ENCODE peak calls at places on chromosome 15, in eight cellular contexts. One of them, this sample, is unnamed.

GRCh38 chr15:38335106-38335505 is 82.5 kb downstream of the SPRED1 start:
- DNase-seq in ACHN: no peak
- DNase-seq in AG08396: no peak
- DNase-seq in skeletal muscle cell: no peak
- DNase-seq in CD4-positive, CD25-positive, alpha-beta regulatory T cell: no peak
- DNase-seq in activated CD4-positive, alpha-beta T cell treated with anti-CD3 and anti-CD28 coated beads, Interleukin-2, amount 50 U/mL, for 4 hours: no peak
- DNase-seq in activated naive CD8-positive, alpha-beta T cell treated with anti-CD3 and anti-CD28 coated beads for 36 hours: no peak
- DNase-seq in adrenal gland: no peak
- DNase-seq in this sample: no peak

GRCh38 chr15:22845289-22845900 is 6.9 kb downstream of the NIPA2 start:
- DNase-seq in ACHN: no peak
- DNase-seq in AG08396: no peak
- DNase-seq in skeletal muscle cell: peak; percentile 13
- DNase-seq in CD4-positive, CD25-positive, alpha-beta regulatory T cell: no peak
- DNase-seq in activated CD4-positive, alpha-beta T cell treated with anti-CD3 and anti-CD28 coated beads, Interleukin-2, amount 50 U/mL, for 4 hours: no peak
- DNase-seq in activated naive CD8-positive, alpha-beta T cell treated with anti-CD3 and anti-CD28 coated beads for 36 hours: no peak
- DNase-seq in adrenal gland: no peak
- DNase-seq in this sample: no peak

GRCh38 chr15:74552761-74553441 is 11.9 kb downstream of the ARID3B start:
- DNase-seq in ACHN: no peak
- DNase-seq in AG08396: no peak
- DNase-seq in skeletal muscle cell: no peak
- DNase-seq in CD4-positive, CD25-positive, alpha-beta regulatory T cell: peak; percentile 27
- DNase-seq in activated CD4-positive, alpha-beta T cell treated with anti-CD3 and anti-CD28 coated beads, Interleukin-2, amount 50 U/mL, for 4 hours: no peak
- DNase-seq in activated naive CD8-positive, alpha-beta T cell treated with anti-CD3 and anti-CD28 coated beads for 36 hours: no peak
- DNase-seq in adrenal gland: no peak
- DNase-seq in this sample: no peak

GRCh38 chr15:92882697-92883642 is 17.2 kb upstream of the CHD2 start:
- DNase-seq in ACHN: no peak
- DNase-seq in AG08396: peak; percentile 29
- DNase-seq in skeletal muscle cell: no peak
- DNase-seq in CD4-positive, CD25-positive, alpha-beta regulatory T cell: no peak
- DNase-seq in activated CD4-positive, alpha-beta T cell treated with anti-CD3 and anti-CD28 coated beads, Interleukin-2, amount 50 U/mL, for 4 hours: no peak
- DNase-seq in activated naive CD8-positive, alpha-beta T cell treated with anti-CD3 and anti-CD28 coated beads for 36 hours: peak; percentile 36
- DNase-seq in adrenal gland: peak; percentile 57
- DNase-seq in this sample: no peak

GRCh38 chr15:26087395-26087794 is 224.3 kb upstream of the ATP10A start:
- DNase-seq in ACHN: no peak
- DNase-seq in AG08396: peak; percentile 30
- DNase-seq in skeletal muscle cell: no peak
- DNase-seq in CD4-positive, CD25-positive, alpha-beta regulatory T cell: no peak
- DNase-seq in activated CD4-positive, alpha-beta T cell treated with anti-CD3 and anti-CD28 coated beads, Interleukin-2, amount 50 U/mL, for 4 hours: no peak
- DNase-seq in activated naive CD8-positive, alpha-beta T cell treated with anti-CD3 and anti-CD28 coated beads for 36 hours: no peak
- DNase-seq in adrenal gland: no peak
- DNase-seq in this sample: no peak

GRCh38 chr15:40754574-40754882 is 526 bp downstream of the RMDN3 start:
- DNase-seq in ACHN: no peak
- DNase-seq in AG08396: no peak
- DNase-seq in skeletal muscle cell: no peak
- DNase-seq in CD4-positive, CD25-positive, alpha-beta regulatory T cell: peak; percentile 16
- DNase-seq in activated CD4-positive, alpha-beta T cell treated with anti-CD3 and anti-CD28 coated beads, Interleukin-2, amount 50 U/mL, for 4 hours: no peak
- DNase-seq in activated naive CD8-positive, alpha-beta T cell treated with anti-CD3 and anti-CD28 coated beads for 36 hours: no peak
- DNase-seq in adrenal gland: peak; percentile 58
- DNase-seq in this sample: no peak

GRCh38 chr15:68356778-68357177 is 75.2 kb downstream of the ITGA11 start:
- DNase-seq in ACHN: no peak
- DNase-seq in AG08396: no peak
- DNase-seq in skeletal muscle cell: no peak
- DNase-seq in CD4-positive, CD25-positive, alpha-beta regulatory T cell: no peak
- DNase-seq in activated CD4-positive, alpha-beta T cell treated with anti-CD3 and anti-CD28 coated beads, Interleukin-2, amount 50 U/mL, for 4 hours: no peak
- DNase-seq in activated naive CD8-positive, alpha-beta T cell treated with anti-CD3 and anti-CD28 coated beads for 36 hours: no peak
- DNase-seq in adrenal gland: no peak
- DNase-seq in this sample: no peak

GRCh38 chr15:98292442-98293240 is 332.1 kb downstream of the ARRDC4 start:
- DNase-seq in ACHN: peak; percentile 28
- DNase-seq in AG08396: peak; percentile 57
- DNase-seq in skeletal muscle cell: no peak
- DNase-seq in CD4-positive, CD25-positive, alpha-beta regulatory T cell: peak; percentile 20
- DNase-seq in activated CD4-positive, alpha-beta T cell treated with anti-CD3 and anti-CD28 coated beads, Interleukin-2, amount 50 U/mL, for 4 hours: no peak
- DNase-seq in activated naive CD8-positive, alpha-beta T cell treated with anti-CD3 and anti-CD28 coated beads for 36 hours: peak; percentile 41
- DNase-seq in adrenal gland: peak; percentile 27
- DNase-seq in this sample: no peak

GRCh38 chr15:38622317-38622716 is 57.7 kb upstream of the RASGRP1 start:
- DNase-seq in ACHN: no peak
- DNase-seq in AG08396: no peak
- DNase-seq in skeletal muscle cell: no peak
- DNase-seq in CD4-positive, CD25-positive, alpha-beta regulatory T cell: no peak
- DNase-seq in activated CD4-positive, alpha-beta T cell treated with anti-CD3 and anti-CD28 coated beads, Interleukin-2, amount 50 U/mL, for 4 hours: no peak
- DNase-seq in activated naive CD8-positive, alpha-beta T cell treated with anti-CD3 and anti-CD28 coated beads for 36 hours: no peak
- DNase-seq in adrenal gland: no peak
- DNase-seq in this sample: no peak

GRCh38 chr15:77632760-77633133 is at the start of gene LINGO1:
- DNase-seq in ACHN: no peak
- DNase-seq in AG08396: no peak
- DNase-seq in skeletal muscle cell: no peak
- DNase-seq in CD4-positive, CD25-positive, alpha-beta regulatory T cell: no peak
- DNase-seq in activated CD4-positive, alpha-beta T cell treated with anti-CD3 and anti-CD28 coated beads, Interleukin-2, amount 50 U/mL, for 4 hours: no peak
- DNase-seq in activated naive CD8-positive, alpha-beta T cell treated with anti-CD3 and anti-CD28 coated beads for 36 hours: no peak
- DNase-seq in adrenal gland: no peak
- DNase-seq in this sample: no peak

GRCh38 chr15:67479781-67480180 is 41.1 kb upstream of the C15orf61 start:
- DNase-seq in ACHN: no peak
- DNase-seq in AG08396: no peak
- DNase-seq in skeletal muscle cell: peak; percentile 65
- DNase-seq in CD4-positive, CD25-positive, alpha-beta regulatory T cell: no peak
- DNase-seq in activated CD4-positive, alpha-beta T cell treated with anti-CD3 and anti-CD28 coated beads, Interleukin-2, amount 50 U/mL, for 4 hours: no peak
- DNase-seq in activated naive CD8-positive, alpha-beta T cell treated with anti-CD3 and anti-CD28 coated beads for 36 hours: no peak
- DNase-seq in adrenal gland: no peak
- DNase-seq in this sample: no peak

GRCh38 chr15:81071130-81071529 is 62.9 kb upstream of the CFAP161 start:
- DNase-seq in ACHN: no peak
- DNase-seq in AG08396: no peak
- DNase-seq in skeletal muscle cell: peak; percentile 86
- DNase-seq in CD4-positive, CD25-positive, alpha-beta regulatory T cell: no peak
- DNase-seq in activated CD4-positive, alpha-beta T cell treated with anti-CD3 and anti-CD28 coated beads, Interleukin-2, amount 50 U/mL, for 4 hours: no peak
- DNase-seq in activated naive CD8-positive, alpha-beta T cell treated with anti-CD3 and anti-CD28 coated beads for 36 hours: no peak
- DNase-seq in adrenal gland: no peak
- DNase-seq in this sample: no peak

GRCh38 chr15:31265871-31266711 is 60.5 kb upstream of the KLF13 start:
- DNase-seq in ACHN: no peak
- DNase-seq in AG08396: no peak
- DNase-seq in skeletal muscle cell: peak; percentile 58
- DNase-seq in CD4-positive, CD25-positive, alpha-beta regulatory T cell: peak; percentile 97
- DNase-seq in activated CD4-positive, alpha-beta T cell treated with anti-CD3 and anti-CD28 coated beads, Interleukin-2, amount 50 U/mL, for 4 hours: peak; percentile 38
- DNase-seq in activated naive CD8-positive, alpha-beta T cell treated with anti-CD3 and anti-CD28 coated beads for 36 hours: peak; percentile 69
- DNase-seq in adrenal gland: peak; percentile 41
- DNase-seq in this sample: peak; percentile 29

GRCh38 chr15:33395841-33396240 is 85.1 kb downstream of the RYR3 start:
- DNase-seq in ACHN: no peak
- DNase-seq in AG08396: no peak
- DNase-seq in skeletal muscle cell: no peak
- DNase-seq in CD4-positive, CD25-positive, alpha-beta regulatory T cell: no peak
- DNase-seq in activated CD4-positive, alpha-beta T cell treated with anti-CD3 and anti-CD28 coated beads, Interleukin-2, amount 50 U/mL, for 4 hours: no peak
- DNase-seq in activated naive CD8-positive, alpha-beta T cell treated with anti-CD3 and anti-CD28 coated beads for 36 hours: no peak
- DNase-seq in adrenal gland: no peak
- DNase-seq in this sample: no peak

GRCh38 chr15:52657338-52657737 is 21.9 kb downstream of the ATOSA start:
- DNase-seq in ACHN: no peak
- DNase-seq in AG08396: peak; percentile 45
- DNase-seq in skeletal muscle cell: peak; percentile 60
- DNase-seq in CD4-positive, CD25-positive, alpha-beta regulatory T cell: no peak
- DNase-seq in activated CD4-positive, alpha-beta T cell treated with anti-CD3 and anti-CD28 coated beads, Interleukin-2, amount 50 U/mL, for 4 hours: no peak
- DNase-seq in activated naive CD8-positive, alpha-beta T cell treated with anti-CD3 and anti-CD28 coated beads for 36 hours: no peak
- DNase-seq in adrenal gland: no peak
- DNase-seq in this sample: no peak

GRCh38 chr15:83206387-83206970 is 1.1 kb downstream of the HDGFL3 start:
- DNase-seq in ACHN: peak; percentile 27
- DNase-seq in AG08396: no peak
- DNase-seq in skeletal muscle cell: no peak
- DNase-seq in CD4-positive, CD25-positive, alpha-beta regulatory T cell: no peak
- DNase-seq in activated CD4-positive, alpha-beta T cell treated with anti-CD3 and anti-CD28 coated beads, Interleukin-2, amount 50 U/mL, for 4 hours: no peak
- DNase-seq in activated naive CD8-positive, alpha-beta T cell treated with anti-CD3 and anti-CD28 coated beads for 36 hours: no peak
- DNase-seq in adrenal gland: peak; percentile 47
- DNase-seq in this sample: no peak

GRCh38 chr15:92527197-92527596 is 128.4 kb downstream of the FAM174B start:
- DNase-seq in ACHN: no peak
- DNase-seq in AG08396: no peak
- DNase-seq in skeletal muscle cell: no peak
- DNase-seq in CD4-positive, CD25-positive, alpha-beta regulatory T cell: no peak
- DNase-seq in activated CD4-positive, alpha-beta T cell treated with anti-CD3 and anti-CD28 coated beads, Interleukin-2, amount 50 U/mL, for 4 hours: no peak
- DNase-seq in activated naive CD8-positive, alpha-beta T cell treated with anti-CD3 and anti-CD28 coated beads for 36 hours: no peak
- DNase-seq in adrenal gland: no peak
- DNase-seq in this sample: no peak

GRCh38 chr15:81191701-81192100 is 5.0 kb upstream of the IL16 start:
- DNase-seq in ACHN: no peak
- DNase-seq in AG08396: no peak
- DNase-seq in skeletal muscle cell: no peak
- DNase-seq in CD4-positive, CD25-positive, alpha-beta regulatory T cell: no peak
- DNase-seq in activated CD4-positive, alpha-beta T cell treated with anti-CD3 and anti-CD28 coated beads, Interleukin-2, amount 50 U/mL, for 4 hours: no peak
- DNase-seq in activated naive CD8-positive, alpha-beta T cell treated with anti-CD3 and anti-CD28 coated beads for 36 hours: no peak
- DNase-seq in adrenal gland: no peak
- DNase-seq in this sample: no peak

GRCh38 chr15:68491415-68492106 is 59.6 kb upstream of the ITGA11 start:
- DNase-seq in ACHN: no peak
- DNase-seq in AG08396: no peak
- DNase-seq in skeletal muscle cell: no peak
- DNase-seq in CD4-positive, CD25-positive, alpha-beta regulatory T cell: no peak
- DNase-seq in activated CD4-positive, alpha-beta T cell treated with anti-CD3 and anti-CD28 coated beads, Interleukin-2, amount 50 U/mL, for 4 hours: no peak
- DNase-seq in activated naive CD8-positive, alpha-beta T cell treated with anti-CD3 and anti-CD28 coated beads for 36 hours: no peak
- DNase-seq in adrenal gland: no peak
- DNase-seq in this sample: no peak

GRCh38 chr15:68112711-68113110 is 58.6 kb downstream of the PIAS1 start:
- DNase-seq in ACHN: no peak
- DNase-seq in AG08396: no peak
- DNase-seq in skeletal muscle cell: no peak
- DNase-seq in CD4-positive, CD25-positive, alpha-beta regulatory T cell: no peak
- DNase-seq in activated CD4-positive, alpha-beta T cell treated with anti-CD3 and anti-CD28 coated beads, Interleukin-2, amount 50 U/mL, for 4 hours: no peak
- DNase-seq in activated naive CD8-positive, alpha-beta T cell treated with anti-CD3 and anti-CD28 coated beads for 36 hours: no peak
- DNase-seq in adrenal gland: no peak
- DNase-seq in this sample: no peak

GRCh38 chr15:65939901-65940617 is 70.8 kb downstream of the RAB11A start:
- DNase-seq in ACHN: peak; percentile 0
- DNase-seq in AG08396: peak; percentile 84
- DNase-seq in skeletal muscle cell: no peak
- DNase-seq in CD4-positive, CD25-positive, alpha-beta regulatory T cell: no peak
- DNase-seq in activated CD4-positive, alpha-beta T cell treated with anti-CD3 and anti-CD28 coated beads, Interleukin-2, amount 50 U/mL, for 4 hours: no peak
- DNase-seq in activated naive CD8-positive, alpha-beta T cell treated with anti-CD3 and anti-CD28 coated beads for 36 hours: no peak
- DNase-seq in adrenal gland: no peak
- DNase-seq in this sample: no peak